ENCODE peak calls at places on chromosome 19, in seven cellular contexts. One of them, this sample, is unnamed.

GRCh38 chr19:38744298-38744681 is at the start of gene CAPN12:
- DNase-seq in SW 1271: no peak
- DNase-seq in HEK293T: no peak
- DNase-seq in AG20443: peak
- DNase-seq in AG10803: no peak
- DNase-seq in dermis microvascular lymphatic vessel endothelial cell: no peak
- DNase-seq in EH: peak
- DNase-seq in this sample: no peak

GRCh38 chr19:15454371-15454800 is 4.6 kb upstream of the WIZ start:
- DNase-seq in SW 1271: no peak
- DNase-seq in HEK293T: no peak
- DNase-seq in AG20443: no peak
- DNase-seq in AG10803: no peak
- DNase-seq in dermis microvascular lymphatic vessel endothelial cell: no peak
- DNase-seq in EH: no peak
- DNase-seq in this sample: no peak

GRCh38 chr19:776549-776948 is 20.7 kb upstream of the PTBP1 start:
- DNase-seq in SW 1271: no peak
- DNase-seq in HEK293T: no peak
- DNase-seq in AG20443: no peak
- DNase-seq in AG10803: no peak
- DNase-seq in dermis microvascular lymphatic vessel endothelial cell: no peak
- DNase-seq in EH: no peak
- DNase-seq in this sample: no peak

GRCh38 chr19:39307822-39308530 is 11.8 kb downstream of the IFNL1 start:
- DNase-seq in SW 1271: no peak
- DNase-seq in HEK293T: no peak
- DNase-seq in AG20443: peak
- DNase-seq in AG10803: no peak
- DNase-seq in dermis microvascular lymphatic vessel endothelial cell: no peak
- DNase-seq in EH: no peak
- DNase-seq in this sample: no peak

GRCh38 chr19:40771101-40771539 is 4.2 kb upstream of the MIA start:
- DNase-seq in SW 1271: no peak
- DNase-seq in HEK293T: no peak
- DNase-seq in AG20443: no peak
- DNase-seq in AG10803: no peak
- DNase-seq in dermis microvascular lymphatic vessel endothelial cell: peak
- DNase-seq in EH: peak
- DNase-seq in this sample: no peak

GRCh38 chr19:2982983-2983350 is 5.6 kb downstream of the TLE6 start:
- DNase-seq in SW 1271: no peak
- DNase-seq in HEK293T: no peak
- DNase-seq in AG20443: peak
- DNase-seq in AG10803: peak
- DNase-seq in dermis microvascular lymphatic vessel endothelial cell: peak
- DNase-seq in EH: peak
- DNase-seq in this sample: peak

GRCh38 chr19:10661946-10662345 is 7.8 kb downstream of the ILF3 start:
- DNase-seq in SW 1271: no peak
- DNase-seq in HEK293T: no peak
- DNase-seq in AG20443: no peak
- DNase-seq in AG10803: no peak
- DNase-seq in dermis microvascular lymphatic vessel endothelial cell: no peak
- DNase-seq in EH: no peak
- DNase-seq in this sample: no peak

GRCh38 chr19:19170053-19170945 is at the start of gene MEF2B:
- DNase-seq in SW 1271: no peak
- DNase-seq in HEK293T: peak
- DNase-seq in AG20443: peak
- DNase-seq in AG10803: peak
- DNase-seq in dermis microvascular lymphatic vessel endothelial cell: peak
- DNase-seq in EH: peak
- DNase-seq in this sample: no peak

GRCh38 chr19:58562126-58563033 is 4.0 kb upstream of the UBE2M start:
- DNase-seq in SW 1271: no peak
- DNase-seq in HEK293T: no peak
- DNase-seq in AG20443: no peak
- DNase-seq in AG10803: peak
- DNase-seq in dermis microvascular lymphatic vessel endothelial cell: peak
- DNase-seq in EH: peak
- DNase-seq in this sample: no peak

GRCh38 chr19:48815870-48816501 is 5.2 kb upstream of the BCAT2 start:
- DNase-seq in SW 1271: no peak
- DNase-seq in HEK293T: no peak
- DNase-seq in AG20443: no peak
- DNase-seq in AG10803: peak
- DNase-seq in dermis microvascular lymphatic vessel endothelial cell: no peak
- DNase-seq in EH: peak
- DNase-seq in this sample: no peak

GRCh38 chr19:48868196-48868886 is at the start of gene PLEKHA4:
- DNase-seq in SW 1271: no peak
- DNase-seq in HEK293T: no peak
- DNase-seq in AG20443: peak
- DNase-seq in AG10803: peak
- DNase-seq in dermis microvascular lymphatic vessel endothelial cell: peak
- DNase-seq in EH: peak
- DNase-seq in this sample: no peak

GRCh38 chr19:31349160-31349881 is at the start of gene TSHZ3:
- DNase-seq in SW 1271: peak
- DNase-seq in HEK293T: peak
- DNase-seq in AG20443: peak
- DNase-seq in AG10803: peak
- DNase-seq in dermis microvascular lymphatic vessel endothelial cell: peak
- DNase-seq in EH: peak
- DNase-seq in this sample: peak

GRCh38 chr19:28397311-28397710 is 815.6 kb downstream of the UQCRFS1 start:
- DNase-seq in SW 1271: no peak
- DNase-seq in HEK293T: no peak
- DNase-seq in AG20443: peak
- DNase-seq in AG10803: peak
- DNase-seq in dermis microvascular lymphatic vessel endothelial cell: no peak
- DNase-seq in EH: no peak
- DNase-seq in this sample: no peak

GRCh38 chr19:1745589-1746031 is 7.7 kb upstream of the ONECUT3 start:
- DNase-seq in SW 1271: no peak
- DNase-seq in HEK293T: no peak
- DNase-seq in AG20443: no peak
- DNase-seq in AG10803: no peak
- DNase-seq in dermis microvascular lymphatic vessel endothelial cell: no peak
- DNase-seq in EH: peak
- DNase-seq in this sample: no peak

GRCh38 chr19:13839938-13840750 is 36.8 kb upstream of the NANOS3 start:
- DNase-seq in SW 1271: no peak
- DNase-seq in HEK293T: no peak
- DNase-seq in AG20443: peak
- DNase-seq in AG10803: peak
- DNase-seq in dermis microvascular lymphatic vessel endothelial cell: peak
- DNase-seq in EH: peak
- DNase-seq in this sample: no peak

GRCh38 chr19:524062-524674 is 7.4 kb upstream of the CDC34 start:
- DNase-seq in SW 1271: no peak
- DNase-seq in HEK293T: no peak
- DNase-seq in AG20443: no peak
- DNase-seq in AG10803: peak
- DNase-seq in dermis microvascular lymphatic vessel endothelial cell: no peak
- DNase-seq in EH: peak
- DNase-seq in this sample: no peak

GRCh38 chr19:47226426-47227346 is 4.3 kb downstream of the BBC3 start:
- DNase-seq in SW 1271: peak
- DNase-seq in HEK293T: no peak
- DNase-seq in AG20443: peak
- DNase-seq in AG10803: peak
- DNase-seq in dermis microvascular lymphatic vessel endothelial cell: peak
- DNase-seq in EH: peak
- DNase-seq in this sample: no peak

GRCh38 chr19:17346109-17346671 is 8.8 kb downstream of the GTPBP3 start:
- DNase-seq in SW 1271: no peak
- DNase-seq in HEK293T: peak
- DNase-seq in AG20443: peak
- DNase-seq in AG10803: peak
- DNase-seq in dermis microvascular lymphatic vessel endothelial cell: peak
- DNase-seq in EH: peak
- DNase-seq in this sample: no peak

GRCh38 chr19:47111081-47111589 is 2.4 kb downstream of the ZC3H4 start:
- DNase-seq in SW 1271: no peak
- DNase-seq in HEK293T: peak
- DNase-seq in AG20443: no peak
- DNase-seq in AG10803: no peak
- DNase-seq in dermis microvascular lymphatic vessel endothelial cell: no peak
- DNase-seq in EH: peak
- DNase-seq in this sample: no peak

GRCh38 chr19:18373892-18374629 is 11.9 kb upstream of the GDF15 start:
- DNase-seq in SW 1271: peak
- DNase-seq in HEK293T: peak
- DNase-seq in AG20443: peak
- DNase-seq in AG10803: peak
- DNase-seq in dermis microvascular lymphatic vessel endothelial cell: peak
- DNase-seq in EH: peak
- DNase-seq in this sample: peak

GRCh38 chr19:38708413-38709024 is 35.8 kb downstream of the CAPN12 start:
- DNase-seq in SW 1271: no peak
- DNase-seq in HEK293T: no peak
- DNase-seq in AG20443: no peak
- DNase-seq in AG10803: no peak
- DNase-seq in dermis microvascular lymphatic vessel endothelial cell: no peak
- DNase-seq in EH: no peak
- DNase-seq in this sample: no peak

GRCh38 chr19:35054626-35055025 is 13.1 kb downstream of the HPN start:
- DNase-seq in SW 1271: no peak
- DNase-seq in HEK293T: no peak
- DNase-seq in AG20443: no peak
- DNase-seq in AG10803: no peak
- DNase-seq in dermis microvascular lymphatic vessel endothelial cell: no peak
- DNase-seq in EH: no peak
- DNase-seq in this sample: no peak

GRCh38 chr19:53101518-53101917 is 1.7 kb downstream of the ZNF160 start:
- DNase-seq in SW 1271: no peak
- DNase-seq in HEK293T: no peak
- DNase-seq in AG20443: no peak
- DNase-seq in AG10803: no peak
- DNase-seq in dermis microvascular lymphatic vessel endothelial cell: no peak
- DNase-seq in EH: peak
- DNase-seq in this sample: no peak

GRCh38 chr19:12117203-12117970 is 22.8 kb downstream of the ZNF20 start:
- DNase-seq in SW 1271: no peak
- DNase-seq in HEK293T: no peak
- DNase-seq in AG20443: no peak
- DNase-seq in AG10803: no peak
- DNase-seq in dermis microvascular lymphatic vessel endothelial cell: no peak
- DNase-seq in EH: no peak
- DNase-seq in this sample: no peak

GRCh38 chr19:1214862-1215731 is 9.5 kb downstream of the STK11 start:
- DNase-seq in SW 1271: no peak
- DNase-seq in HEK293T: no peak
- DNase-seq in AG20443: no peak
- DNase-seq in AG10803: no peak
- DNase-seq in dermis microvascular lymphatic vessel endothelial cell: peak
- DNase-seq in EH: peak
- DNase-seq in this sample: no peak

GRCh38 chr19:7614859-7615741 is 14.2 kb downstream of the XAB2 start:
- DNase-seq in SW 1271: no peak
- DNase-seq in HEK293T: no peak
- DNase-seq in AG20443: no peak
- DNase-seq in AG10803: no peak
- DNase-seq in dermis microvascular lymphatic vessel endothelial cell: no peak
- DNase-seq in EH: no peak
- DNase-seq in this sample: no peak

GRCh38 chr19:5397804-5398692 is 57.2 kb upstream of the ZNRF4 start:
- DNase-seq in SW 1271: peak
- DNase-seq in HEK293T: peak
- DNase-seq in AG20443: no peak
- DNase-seq in AG10803: no peak
- DNase-seq in dermis microvascular lymphatic vessel endothelial cell: peak
- DNase-seq in EH: peak
- DNase-seq in this sample: no peak

GRCh38 chr19:41701401-41702075 is 6.9 kb upstream of the CEACAM5 start:
- DNase-seq in SW 1271: no peak
- DNase-seq in HEK293T: peak
- DNase-seq in AG20443: no peak
- DNase-seq in AG10803: no peak
- DNase-seq in dermis microvascular lymphatic vessel endothelial cell: no peak
- DNase-seq in EH: no peak
- DNase-seq in this sample: no peak

This sample was measured in HS-27A.